ENCODE peak calls at places on chromosomes 3 and 15, in six cellular contexts. H, E, M, N, U and J are unnamed samples.
A peak's percentile ranks its signal among the peaks of the same experiment; 100 is the strongest.

GRCh38 chr15:71093089-71094024 is 21.9 kb upstream of the THSD4 start:
- DNase-seq in H (no peak), E (no peak), M (peak; percentile 74), N (peak; percentile 50), U (peak; percentile 90), J (no peak)

GRCh38 chr3:76131396-76132153 is 346.2 kb upstream of the ZNF717 start:
- DNase-seq in H (no peak), E (no peak), M (no peak), N (peak; percentile 58), U (peak; percentile 35), J (peak; percentile 67)

GRCh38 chr15:90211009-90211408 is 9.9 kb downstream of the SEMA4B start:
- DNase-seq in H (no peak), E (no peak), M (no peak), N (no peak), U (no peak), J (no peak)

GRCh38 chr3:78507196-78507984 is 1260.4 kb downstream of the ROBO1 start:
- DNase-seq in H (no peak), E (no peak), M (no peak), N (no peak), U (peak; percentile 18), J (peak; percentile 14)

GRCh38 chr3:183028416-183028815 is 48.1 kb upstream of the DCUN1D1 start:
- DNase-seq in H (no peak), E (no peak), M (no peak), N (no peak), U (no peak), J (no peak)

GRCh38 chr3:133865136-133865855 is 30.4 kb downstream of the RAB6B start:
- DNase-seq in H (no peak), E (no peak), M (no peak), N (no peak), U (no peak), J (no peak)

GRCh38 chr3:169914321-169914720 is 2.9 kb downstream of the SAMD7 start:
- DNase-seq in H (no peak), E (no peak), M (no peak), N (peak; percentile 17), U (peak; percentile 48), J (peak; percentile 21)

GRCh38 chr3:65672876-65673815 is 365.6 kb downstream of the MAGI1 start:
- DNase-seq in H (peak; percentile 52), E (peak; percentile 68), M (peak; percentile 64), N (peak; percentile 67), U (no peak), J (peak; percentile 46)

GRCh38 chr15:77018796-77019475 is 24.0 kb downstream of the PSTPIP1 start:
- DNase-seq in H (peak; percentile 4), E (no peak), M (peak; percentile 11), N (no peak), U (no peak), J (no peak)

GRCh38 chr15:31016446-31016915 is 25.1 kb upstream of the MTMR10 start:
- DNase-seq in H (no peak), E (no peak), M (no peak), N (peak; percentile 64), U (peak; percentile 89), J (peak; percentile 47)

GRCh38 chr3:15673536-15673935 is 72.0 kb downstream of the BTD start:
- DNase-seq in H (no peak), E (no peak), M (no peak), N (no peak), U (no peak), J (no peak)
- H3K36me3 ChIP-seq in H (peaks cover 6% of the 10 kb centered on the region), E (peaks cover 76% of the 10 kb centered on the region), M (no peaks in the 10 kb centered on the region), N (peaks cover 6% of the 10 kb centered on the region), U (peaks cover 61% of the 10 kb centered on the region), J (peaks cover 22% of the 10 kb centered on the region)

DNA sequence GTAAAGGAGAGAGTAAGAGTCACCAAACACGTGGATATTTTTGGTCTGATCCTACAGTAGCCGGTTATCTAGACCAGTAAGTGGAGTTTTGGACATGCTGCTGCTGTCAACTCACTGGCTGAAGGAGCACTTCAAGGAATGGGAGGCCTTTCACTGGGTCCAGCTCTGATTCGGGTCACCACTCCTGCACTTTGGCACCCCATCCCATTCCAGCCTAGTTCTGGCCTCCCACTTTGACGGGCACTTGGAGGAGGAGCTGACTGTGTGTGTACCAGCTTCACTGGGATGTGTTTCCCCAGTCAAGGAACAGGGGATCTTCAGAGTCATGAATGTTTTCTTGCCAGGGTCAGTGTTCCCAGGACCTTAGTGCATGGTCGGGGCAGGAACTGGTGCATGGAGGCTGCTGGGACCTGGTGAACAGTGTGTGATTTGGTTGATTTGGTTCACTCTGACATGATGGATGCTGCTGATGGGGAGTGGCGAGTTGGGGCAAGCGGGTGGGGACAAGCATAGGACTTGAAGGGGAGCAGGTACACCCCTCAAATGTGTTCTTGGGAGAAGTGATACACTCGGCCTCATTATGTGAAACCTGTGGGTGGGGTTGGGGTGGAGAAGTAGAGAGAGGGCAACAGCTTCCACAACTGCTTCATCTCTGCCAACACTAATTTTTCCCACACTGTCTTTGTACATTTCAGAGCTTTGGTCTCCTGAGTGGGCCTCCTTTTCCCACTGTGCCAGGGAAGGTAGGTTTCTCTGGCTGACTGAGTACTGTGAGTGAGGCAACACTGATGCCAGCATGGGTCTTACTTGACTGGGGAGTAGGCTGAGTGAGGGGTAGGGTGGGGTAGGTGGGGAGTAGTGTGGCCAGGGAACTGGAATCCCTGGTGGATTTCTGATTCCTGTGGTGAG is 64.0 kb downstream of the RGMA start:
- DNase-seq in H (no peak), E (no peak), M (no peak), N (no peak), U (no peak), J (no peak)
- H3K36me3 ChIP-seq in H (peaks cover 3% of the 10 kb centered on the region), E (peaks cover 76% of the 10 kb centered on the region), M (peaks cover 15% of the 10 kb centered on the region), N (peaks cover 36% of the 10 kb centered on the region), U (peaks cover 76% of the 10 kb centered on the region), J (peaks cover 83% of the 10 kb centered on the region)

GRCh38 chr3:38616658-38617057 is 32.8 kb downstream of the SCN5A start:
- DNase-seq in H (no peak), E (no peak), M (no peak), N (no peak), U (no peak), J (no peak)
- H3K36me3 ChIP-seq in H (no peaks in the 10 kb centered on the region), E (no peaks in the 10 kb centered on the region), M (no peaks in the 10 kb centered on the region), N (no peaks in the 10 kb centered on the region), U (no peaks in the 10 kb centered on the region), J (no peaks in the 10 kb centered on the region)

DNA sequence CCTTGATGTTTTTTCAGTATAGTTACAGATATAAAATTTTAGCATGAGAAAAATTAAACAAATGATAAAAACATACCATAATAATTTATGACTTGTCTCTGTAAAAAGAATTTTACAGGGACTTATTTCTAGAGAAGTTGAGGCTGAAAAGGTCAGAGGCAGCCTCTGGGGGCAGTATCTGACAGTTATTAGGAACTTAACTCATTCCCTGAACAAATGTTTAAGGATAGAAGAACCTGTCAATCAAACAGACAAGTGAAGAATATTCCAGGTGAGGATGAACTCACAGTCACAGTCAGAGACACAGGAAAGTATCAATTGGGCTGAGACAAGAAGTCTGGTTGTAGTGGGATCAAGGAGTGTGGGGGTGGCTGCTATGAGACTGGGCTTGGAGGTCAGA is 7.3 kb downstream of the MYLK start:
- DNase-seq in H (no peak), E (no peak), M (no peak), N (no peak), U (no peak), J (no peak)
- H3K36me3 ChIP-seq in H (no peaks in the 10 kb centered on the region), E (no peaks in the 10 kb centered on the region), M (no peaks in the 10 kb centered on the region), N (peaks cover 12% of the 10 kb centered on the region), U (peaks cover 12% of the 10 kb centered on the region), J (peaks cover 28% of the 10 kb centered on the region)

GRCh38 chr3:45950686-45951600 is 7.7 kb downstream of the CXCR6 start:
- DNase-seq in H (no peak), E (no peak), M (no peak), N (no peak), U (no peak), J (no peak)
- H3K36me3 ChIP-seq in H (peaks cover 3% of the 10 kb centered on the region), E (peaks cover 100% of the 10 kb centered on the region), M (no peaks in the 10 kb centered on the region), N (peaks cover 33% of the 10 kb centered on the region), U (peaks cover 14% of the 10 kb centered on the region), J (peaks cover 71% of the 10 kb centered on the region)

GRCh38 chr3:81579744-81580143 is 181.7 kb downstream of the GBE1 start:
- DNase-seq in H (no peak), E (no peak), M (no peak), N (no peak), U (no peak), J (no peak)
- H3K36me3 ChIP-seq in H (peaks cover 7% of the 10 kb centered on the region), E (peaks cover 6% of the 10 kb centered on the region), M (no peaks in the 10 kb centered on the region), N (peaks cover 2% of the 10 kb centered on the region), U (peaks cover 4% of the 10 kb centered on the region), J (no peaks in the 10 kb centered on the region)